ENCODE peak calls at places on chromosomes 2 and 18, in seven cellular contexts. I is OCI-LY7, M is uterus, W is tibial artery, N is mammary epithelial cell, E is MM.1S, R is fibroblast of mammary gland. P is an unnamed sample.

GRCh38 chr18:74040459-74041332 is 106.9 kb downstream of the FBXO15 start:
- DNase-seq in M (no peak), R (peak), E (peak), N (no peak), W (no peak), I (peak), P (peak)

GRCh38 chr2:36538345-36538744 is 59.6 kb downstream of the FEZ2 start:
- DNase-seq in I (no peak), N (no peak), R (no peak), E (no peak), M (no peak), W (no peak), P (no peak)

GRCh38 chr2:20643060-20643459 is 7.8 kb downstream of the HS1BP3 start:
- DNase-seq in M (no peak), E (no peak), I (no peak), W (no peak), R (no peak), N (peak), P (no peak)

GRCh38 chr2:37916512-37917082 is 8.5 kb upstream of the RMDN2 start:
- DNase-seq in W (peak), R (peak), M (peak), N (peak), E (no peak), I (no peak), P (peak)

GRCh38 chr2:119469661-119470297 is 38.1 kb downstream of the TMEM37 start:
- DNase-seq in W (no peak), M (no peak), I (no peak), E (no peak), R (no peak), N (no peak), P (no peak)

GRCh38 chr2:56009758-56010534 is 86.4 kb upstream of the EFEMP1 start:
- DNase-seq in E (peak), R (peak), M (no peak), W (no peak), I (peak), N (peak), P (peak)

GRCh38 chr2:64203131-64204005 is 59.1 kb upstream of the PELI1 start:
- DNase-seq in I (no peak), W (no peak), R (peak), E (peak), N (peak), M (no peak), P (peak)

GRCh38 chr2:128641421-128642095 is 322.9 kb upstream of the HS6ST1 start:
- DNase-seq in E (no peak), R (no peak), M (no peak), W (peak), I (no peak), N (no peak), P (no peak)

GRCh38 chr2:40797115-40797514 is 345.2 kb upstream of the SLC8A1 start:
- DNase-seq in M (peak), E (no peak), I (no peak), W (no peak), R (peak), N (peak), P (no peak)

GRCh38 chr2:28643324-28643723 is 108.3 kb upstream of the PPP1CB start:
- DNase-seq in N (peak), W (no peak), I (no peak), E (no peak), R (no peak), M (peak), P (no peak)

GRCh38 chr2:12296915-12297314 is 419.8 kb upstream of the TRIB2 start:
- DNase-seq in R (no peak), E (no peak), I (no peak), N (no peak), W (no peak), M (no peak), P (no peak)

GRCh38 chr2:163732718-163733117 is 3.1 kb downstream of the FIGN start:
- DNase-seq in R (peak), W (no peak), I (no peak), E (peak), M (no peak), N (no peak), P (peak)

GRCh38 chr2:105754011-105754410 is 9.3 kb downstream of the NCK2 start:
- DNase-seq in E (no peak), W (no peak), N (no peak), I (no peak), M (no peak), R (no peak), P (no peak)

GRCh38 chr2:12232876-12233275 is 483.9 kb upstream of the TRIB2 start:
- DNase-seq in R (no peak), I (no peak), N (no peak), W (no peak), M (no peak), E (no peak), P (peak)

GRCh38 chr2:108441712-108442111 is 7.3 kb upstream of the GCC2 start:
- DNase-seq in I (no peak), M (no peak), R (no peak), N (no peak), E (no peak), W (no peak), P (no peak)

GRCh38 chr2:20634430-20635095 is 16.3 kb downstream of the HS1BP3 start:
- DNase-seq in R (peak), N (peak), I (no peak), E (no peak), W (peak), M (peak), P (peak)

GRCh38 chr2:113370478-113371091 is 66.9 kb upstream of the ZNG1B start:
- DNase-seq in W (peak), N (peak), R (peak), E (peak), M (peak), I (peak), P (peak)

GRCh38 chr2:70935468-70936164 is at the start of gene ATP6V1B1:
- DNase-seq in N (no peak), M (no peak), W (peak), E (no peak), R (no peak), I (no peak), P (no peak)

GRCh38 chr2:184363213-184363612 is 235.1 kb upstream of the ZNF804A start:
- DNase-seq in R (no peak), N (no peak), M (no peak), W (no peak), E (no peak), I (peak), P (no peak)

GRCh38 chr2:32064021-32064678 is 794 bp downstream of the SPAST start:
- DNase-seq in W (no peak), M (no peak), I (peak), R (no peak), E (peak), N (peak), P (no peak)

GRCh38 chr18:54983041-54983686 is 23.9 kb upstream of the CCDC68 start:
- DNase-seq in E (peak), R (peak), M (no peak), I (peak), W (no peak), N (peak), P (peak)

GRCh38 chr2:100822587-100823248 is 2.8 kb downstream of the NPAS2 start:
- DNase-seq in E (no peak), M (peak), N (peak), I (no peak), W (no peak), R (peak), P (peak)

GRCh38 chr2:210620456-210620855 is 64.1 kb downstream of the CPS1 start:
- DNase-seq in M (no peak), E (no peak), R (peak), N (no peak), W (no peak), I (no peak), P (peak)

GRCh38 chr2:40452-40851 is 5.9 kb downstream of the FAM110C start:
- DNase-seq in N (no peak), W (no peak), I (no peak), M (no peak), R (no peak), E (no peak), P (no peak)

GRCh38 chr2:10045561-10046355 is 2.4 kb downstream of the KLF11 start:
- DNase-seq in M (no peak), W (no peak), E (no peak), N (no peak), R (no peak), I (no peak), P (peak)

GRCh38 chr2:236665572-236666118 is 96.0 kb downstream of the ACKR3 start:
- DNase-seq in M (no peak), I (no peak), N (peak), R (no peak), E (no peak), W (peak), P (peak)

GRCh38 chr18:32351014-32351413 is 119.7 kb downstream of the GAREM1 start:
- DNase-seq in I (no peak), R (peak), M (no peak), W (no peak), N (no peak), E (no peak), P (peak)

GRCh38 chr18:2847341-2848144 is 737 bp downstream of the EMILIN2 start:
- DNase-seq in R (peak), M (peak), I (no peak), N (peak), W (peak), E (no peak), P (peak)

GRCh38 chr2:9033385-9034175 is 30.1 kb upstream of the MBOAT2 start:
- DNase-seq in I (no peak), M (no peak), E (no peak), R (no peak), N (no peak), W (no peak), P (peak)

GRCh38 chr2:169131587-169132512 is 62.5 kb downstream of the DHRS9 start:
- DNase-seq in N (peak), W (no peak), E (peak), R (peak), M (no peak), I (peak), P (peak)

GRCh38 chr18:11689972-11690570 is 1.0 kb downstream of the GNAL start:
- DNase-seq in I (no peak), N (peak), E (peak), R (peak), M (no peak), W (no peak), P (no peak)

GRCh38 chr2:26768759-26769500 is 4.8 kb downstream of the SLC35F6 start:
- DNase-seq in M (peak), N (peak), I (no peak), E (no peak), R (peak), W (peak), P (peak)

GRCh38 chr2:24548058-24548457 is 57.0 kb downstream of the NCOA1 start:
- DNase-seq in R (no peak), E (no peak), W (no peak), N (no peak), M (no peak), I (no peak), P (no peak)

GRCh38 chr2:235468978-235469694 is 24.7 kb upstream of the AGAP1 start:
- DNase-seq in N (peak), W (peak), E (no peak), M (peak), I (no peak), R (peak), P (peak)

GRCh38 chr2:149314687-149315086 is 15.7 kb upstream of the LYPD6 start:
- DNase-seq in E (no peak), N (no peak), I (no peak), M (no peak), R (no peak), W (no peak), P (no peak)

GRCh38 chr18:13445241-13445897 is 226.8 kb downstream of the LDLRAD4 start:
- DNase-seq in R (no peak), N (no peak), W (peak), I (no peak), M (no peak), E (no peak), P (no peak)

GRCh38 chr2:237864940-237865622 is 5.7 kb downstream of the RAMP1 start:
- DNase-seq in I (no peak), R (no peak), N (peak), W (peak), E (no peak), M (peak), P (peak)

GRCh38 chr2:69579561-69579960 is 64.0 kb downstream of the AAK1 start:
- DNase-seq in R (no peak), M (no peak), N (no peak), W (no peak), I (no peak), E (no peak), P (no peak)

GRCh38 chr2:69575926-69576325 is 67.6 kb downstream of the AAK1 start:
- DNase-seq in M (no peak), W (no peak), N (no peak), I (no peak), R (no peak), E (no peak), P (no peak)

GRCh38 chr2:69578201-69578555 is 65.4 kb downstream of the AAK1 start:
- DNase-seq in M (no peak), R (no peak), E (no peak), N (no peak), W (no peak), I (no peak), P (no peak)

GRCh38 chr2:69577467-69578200 is 65.9 kb downstream of the AAK1 start:
- DNase-seq in N (no peak), M (no peak), W (no peak), I (no peak), R (peak), E (no peak), P (peak)

DNA sequence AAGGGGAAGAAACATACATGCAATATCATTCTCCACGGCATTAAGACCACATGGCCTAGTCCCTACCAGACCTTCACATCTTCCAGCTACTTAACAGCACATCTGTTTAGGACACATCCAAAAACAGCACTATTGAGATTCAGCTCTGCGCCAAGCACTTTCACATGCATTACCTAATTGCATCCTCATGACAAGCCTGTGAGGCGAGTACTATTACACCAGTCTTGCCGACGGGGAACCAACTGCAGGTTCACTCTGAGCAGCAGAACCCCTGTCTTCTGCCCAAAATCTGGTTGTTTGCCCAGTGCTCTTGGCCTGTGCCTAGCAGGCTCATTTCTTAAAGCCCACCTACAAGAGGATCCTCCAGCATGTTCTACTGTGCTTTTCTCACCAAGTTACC is 66.6 kb downstream of the AAK1 start:
- DNase-seq in M (no peak), W (no peak), R (peak), N (no peak), E (no peak), I (no peak), P (peak)
- H3K4me3 ChIP-seq in M (no peak), W (no peak), R (no peak), N (no peak), E (no peak), I (no peak), P (no peak)

GRCh38 chr2:48423376-48423775 is 106.6 kb upstream of the STON1 start:
- DNase-seq in W (no peak), E (no peak), N (peak), R (peak), I (no peak), M (no peak), P (peak)

GRCh38 chr2:48419884-48420511 is 110.0 kb upstream of the STON1 start:
- DNase-seq in M (no peak), E (no peak), N (no peak), R (no peak), I (no peak), W (no peak), P (no peak)

GRCh38 chr2:48424356-48424755 is 105.6 kb upstream of the STON1 start:
- DNase-seq in I (no peak), W (no peak), M (no peak), E (no peak), N (no peak), R (no peak), P (no peak)

GRCh38 chr2:48417843-48418838 is 111.8 kb upstream of the STON1 start:
- DNase-seq in M (no peak), E (no peak), N (no peak), R (no peak), I (peak), W (no peak), P (no peak)

GRCh38 chr2:48420512-48421197 is 109.3 kb upstream of the STON1 start:
- DNase-seq in R (peak), E (peak), N (peak), M (peak), W (peak), I (peak), P (peak)
- H3K4me3 ChIP-seq in R (no peak), E (no peak), N (no peak), M (no peak), W (no peak), I (no peak), P (peak)

GRCh38 chr2:2904721-2905340 is 472.8 kb downstream of the EIPR1 start:
- DNase-seq in I (no peak), M (no peak), N (no peak), W (no peak), E (no peak), R (no peak), P (no peak)

GRCh38 chr2:2899826-2900225 is 477.8 kb downstream of the EIPR1 start:
- DNase-seq in N (no peak), I (no peak), W (no peak), M (no peak), E (no peak), R (no peak), P (no peak)

GRCh38 chr2:2902551-2903216 is 474.9 kb downstream of the EIPR1 start:
- DNase-seq in W (peak), R (no peak), I (no peak), N (no peak), M (no peak), E (no peak), P (no peak)

GRCh38 chr2:2898744-2899143 is 478.9 kb downstream of the EIPR1 start:
- DNase-seq in I (peak), E (no peak), R (no peak), N (no peak), W (no peak), M (no peak), P (no peak)

GRCh38 chr2:2901384-2902345 is 476.0 kb downstream of the EIPR1 start:
- DNase-seq in N (no peak), I (peak), R (no peak), M (no peak), W (peak), E (peak), P (no peak)
- H3K4me3 ChIP-seq in N (no peak), I (peak), R (no peak), M (no peak), W (no peak), E (no peak), P (no peak)

GRCh38 chr2:241560181-241560882 is 1.8 kb downstream of the BOK start:
- DNase-seq in M (no peak), R (no peak), I (no peak), W (no peak), E (no peak), N (no peak), P (no peak)
- H3K4me3 ChIP-seq in M (peak), R (peak), I (no peak), W (peak), E (no peak), N (peak), P (peak)

DNA sequence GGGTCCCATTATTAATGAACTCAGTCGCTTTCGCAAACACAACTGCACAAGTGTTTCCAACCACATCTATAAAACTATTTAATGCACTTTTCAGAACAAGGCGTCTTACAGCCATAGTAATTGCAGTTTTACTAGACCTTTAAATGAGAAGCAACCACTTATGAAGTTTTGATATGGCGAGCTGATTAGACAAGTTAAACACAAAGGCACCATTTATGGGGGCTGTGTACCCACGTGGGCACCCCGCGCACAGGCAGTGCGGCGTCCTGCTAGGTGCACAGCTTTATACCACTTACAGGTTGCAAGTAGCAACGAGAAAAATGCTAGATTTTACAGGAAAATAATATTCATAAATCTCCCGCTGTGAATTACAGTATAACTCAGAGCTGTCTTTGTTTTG is 76.9 kb downstream of the PTGR3 start:
- DNase-seq in W (no peak), M (no peak), R (no peak), N (no peak), I (no peak), E (no peak), P (no peak)
- H3K4me3 ChIP-seq in W (no peak), M (no peak), R (no peak), N (no peak), I (no peak), E (no peak), P (no peak)

DNA sequence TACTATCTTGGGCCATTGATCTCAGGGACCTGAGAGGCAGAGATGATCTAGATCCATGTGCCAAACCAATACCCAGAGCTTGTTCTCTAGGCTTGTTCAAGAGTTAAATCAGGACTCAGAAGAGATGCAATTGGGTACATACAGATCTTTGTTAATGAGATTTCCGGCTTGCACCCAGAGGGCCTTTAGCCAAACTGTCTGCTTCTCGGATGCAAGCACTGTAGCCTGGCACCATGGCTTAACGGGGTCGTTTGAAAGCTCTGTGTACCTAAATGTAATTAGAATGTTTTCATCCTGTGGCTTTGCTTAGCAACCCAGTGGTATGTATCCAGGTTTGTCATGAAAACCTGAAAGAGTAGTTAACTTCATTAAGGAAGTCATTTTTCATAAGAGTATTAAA is 94.2 kb downstream of the TPGS2 start:
- DNase-seq in M (no peak), I (no peak), E (no peak), W (no peak), N (no peak), R (no peak), P (no peak)
- H3K4me3 ChIP-seq in M (no peak), I (no peak), E (no peak), W (no peak), N (no peak), R (no peak), P (no peak)